ENCODE peak calls at places on chromosomes 13 and 19, in eight cellular contexts. Y is fibroblast of the aortic adventitia, W is upper lobe of right lung, B is AG08395, Z is GDM1, A is NCI-H774, Q is endothelial cell, T is immature natural killer cell. J is an unnamed sample.

GRCh38 chr13:106493569-106493968 is 41.9 kb downstream of the EFNB2 start:
- DNase-seq in B (no peak), A (no peak), Z (peak), Q (no peak), Y (no peak), W (no peak), T (peak), J (no peak)

GRCh38 chr19:58021541-58022282 is 12.1 kb upstream of the ZSCAN1 start:
- DNase-seq in W (no peak), B (peak), T (peak), Y (peak), Z (peak), A (peak), Q (no peak), J (peak)

GRCh38 chr19:11587302-11587972 is 9.8 kb upstream of the ZNF627 start:
- DNase-seq in B (peak), W (peak), Q (peak), Y (peak), T (peak), A (peak), Z (peak), J (peak)

GRCh38 chr13:43934273-43934672 is 54.6 kb downstream of the LACC1 start:
- DNase-seq in Y (no peak), B (peak), A (no peak), W (no peak), Z (no peak), T (no peak), Q (no peak), J (no peak)

GRCh38 chr19:53870485-53870844 is 2.8 kb downstream of the MYADM start:
- DNase-seq in A (no peak), B (peak), T (no peak), W (no peak), Z (peak), Q (no peak), Y (no peak), J (no peak)

GRCh38 chr13:35984776-35985453 is 146.3 kb downstream of the DCLK1 start:
- DNase-seq in A (peak), W (no peak), Y (no peak), B (no peak), Q (no peak), T (no peak), Z (no peak), J (peak)

GRCh38 chr19:3368848-3369336 is 2.5 kb downstream of the NFIC start:
- DNase-seq in W (no peak), T (no peak), Y (peak), A (no peak), B (no peak), Z (no peak), Q (no peak), J (no peak)

GRCh38 chr19:12784394-12784870 is 6.9 kb upstream of the JUNB start:
- DNase-seq in Q (no peak), Z (no peak), Y (no peak), A (no peak), B (no peak), T (no peak), W (no peak), J (no peak)

GRCh38 chr13:23987331-23987730 is 90.0 kb upstream of the C1QTNF9B start:
- DNase-seq in W (no peak), Y (peak), Z (no peak), A (no peak), T (no peak), Q (no peak), B (peak), J (no peak)

GRCh38 chr19:3060852-3061182 is 1.5 kb downstream of the TLE5 start:
- DNase-seq in Y (no peak), Q (no peak), B (no peak), A (no peak), Z (no peak), T (no peak), W (no peak), J (no peak)

GRCh38 chr13:107842562-107843180 is 372.7 kb downstream of the LIG4 start:
- DNase-seq in T (no peak), Q (no peak), W (no peak), B (no peak), A (no peak), Y (peak), Z (no peak), J (no peak)

GRCh38 chr13:100333141-100333540 is 244.2 kb downstream of the PCCA start:
- DNase-seq in Q (no peak), Y (no peak), W (no peak), Z (no peak), A (no peak), B (no peak), T (no peak), J (no peak)

GRCh38 chr19:46147791-46148288 is at the start of gene IGFL2:
- DNase-seq in B (no peak), A (no peak), T (no peak), Q (no peak), Z (no peak), W (no peak), Y (peak), J (no peak)